ENCODE peak calls at places on chromosomes 1 and 21, in eight cellular contexts. B is SK-N-MC; K is activated naive CD4-positive, alpha-beta T cell treated with anti-CD3 and anti-CD28 coated beads for 36 hours; Q is cardiac fibroblast; X is Right ventricle myocardium superior; Y is nephron progenitor cell; T is renal cortical epithelial cell; W is dermis microvascular lymphatic vessel endothelial cell. L is an unnamed sample.

GRCh38 chr21:31299291-31300147 is 44.5 kb downstream of the TIAM1 start:
- DNase-seq in B (no peak), K (no peak), Q (no peak), X (no peak), Y (no peak), T (peak), W (no peak), L (no peak)

GRCh38 chr1:3639397-3639911 is 10.4 kb downstream of the WRAP73 start:
- DNase-seq in B (no peak), K (no peak), Q (no peak), X (peak), Y (no peak), T (no peak), W (no peak), L (no peak)

GRCh38 chr1:41660570-41661427 is 176.3 kb upstream of the EDN2 start:
- DNase-seq in B (no peak), K (no peak), Q (no peak), X (no peak), Y (no peak), T (no peak), W (no peak), L (no peak)

GRCh38 chr21:46442938-46443337 is 15.8 kb upstream of the DIP2A start:
- DNase-seq in B (no peak), K (no peak), Q (no peak), X (no peak), Y (no peak), T (no peak), W (no peak), L (peak)

GRCh38 chr1:31745071-31745897 is 18.9 kb downstream of the ADGRB2 start:
- DNase-seq in B (no peak), K (peak), Q (peak), X (peak), Y (peak), T (no peak), W (peak), L (peak)

GRCh38 chr1:94614980-94615379 is 73.4 kb upstream of the F3 start:
- DNase-seq in B (no peak), K (no peak), Q (no peak), X (no peak), Y (no peak), T (no peak), W (no peak), L (no peak)

GRCh38 chr21:26199471-26199870 is 28.9 kb upstream of the APP start:
- DNase-seq in B (no peak), K (no peak), Q (peak), X (no peak), Y (no peak), T (no peak), W (no peak), L (no peak)

GRCh38 chr1:77899647-77900320 is 11.4 kb downstream of the NEXN start:
- DNase-seq in B (no peak), K (no peak), Q (peak), X (no peak), Y (no peak), T (no peak), W (peak), L (no peak)

GRCh38 chr21:35565204-35565611 is 495.1 kb downstream of the SETD4 start:
- DNase-seq in B (no peak), K (no peak), Q (peak), X (no peak), Y (no peak), T (peak), W (peak), L (peak)

GRCh38 chr1:109370712-109371270 is 26.9 kb downstream of the SORT1 start:
- DNase-seq in B (no peak), K (peak), Q (peak), X (no peak), Y (no peak), T (peak), W (no peak), L (no peak)

GRCh38 chr1:1400576-1401456 is 1.7 kb upstream of the CCNL2 start:
- DNase-seq in B (no peak), K (no peak), Q (no peak), X (no peak), Y (no peak), T (no peak), W (peak), L (no peak)

GRCh38 chr1:69191280-69191679 is 376.4 kb upstream of the LRRC7 start:
- DNase-seq in B (no peak), K (no peak), Q (peak), X (no peak), Y (no peak), T (no peak), W (no peak), L (no peak)

GRCh38 chr1:110012100-110012499 is 22.3 kb upstream of the STRIP1 start:
- DNase-seq in B (no peak), K (no peak), Q (no peak), X (no peak), Y (no peak), T (no peak), W (no peak), L (no peak)

GRCh38 chr1:156707027-156707426 is 1.6 kb upstream of the CRABP2 start:
- DNase-seq in B (no peak), K (no peak), Q (no peak), X (no peak), Y (no peak), T (no peak), W (no peak), L (no peak)

GRCh38 chr21:42618713-42619112 is 34.7 kb upstream of the PDE9A start:
- DNase-seq in B (no peak), K (peak), Q (no peak), X (no peak), Y (no peak), T (peak), W (no peak), L (no peak)

GRCh38 chr1:199684686-199685273 is 342.7 kb upstream of the NR5A2 start:
- DNase-seq in B (peak), K (peak), Q (peak), X (no peak), Y (peak), T (peak), W (peak), L (peak)

GRCh38 chr1:226436472-226436854 is 28.6 kb upstream of the PARP1 start:
- DNase-seq in B (no peak), K (no peak), Q (no peak), X (no peak), Y (no peak), T (no peak), W (no peak), L (no peak)

GRCh38 chr1:116127123-116127847 is 16.1 kb downstream of the MAB21L3 start:
- DNase-seq in B (no peak), K (no peak), Q (no peak), X (no peak), Y (no peak), T (no peak), W (no peak), L (no peak)

GRCh38 chr1:111738133-111738435 is 1.1 kb downstream of the INKA2 start:
- DNase-seq in B (no peak), K (no peak), Q (no peak), X (no peak), Y (no peak), T (no peak), W (no peak), L (no peak)

GRCh38 chr1:13469343-13469742 is 44.5 kb downstream of the LRRC38 start:
- DNase-seq in B (no peak), K (peak), Q (peak), X (peak), Y (no peak), T (no peak), W (no peak), L (no peak)

GRCh38 chr1:98277111-98277510 is 356.3 kb upstream of the DPYD start:
- DNase-seq in B (no peak), K (no peak), Q (peak), X (no peak), Y (no peak), T (peak), W (no peak), L (no peak)

GRCh38 chr1:74729741-74730478 is 2.9 kb downstream of the CRYZ start:
- DNase-seq in B (no peak), K (no peak), Q (peak), X (no peak), Y (no peak), T (peak), W (peak), L (peak)

L was measured in iPS-NIHi11.